ENCODE peak calls at places on chromosomes 5 and 9, in six cellular contexts. Q is tibial artery; K is hepatocyte; M is CD4-positive, CD25-positive, alpha-beta regulatory T cell; E is GM23248; L is A549. O is an unnamed sample. For H3K4me1, the result is how much of the 10 kb centered on the place peaks cover.

GRCh38 chr9:134347996-134348395 is 21.7 kb downstream of the RXRA start:
- DNase-seq in Q (no peak), K (no peak), M (no peak), E (no peak), L (no peak), O (no peak)

GRCh38 chr9:98810106-98810840 is 2.8 kb downstream of the GALNT12 start:
- DNase-seq in Q (no peak), K (no peak), M (no peak), E (peak), L (no peak), O (no peak)

GRCh38 chr9:93809204-93809940 is 145.8 kb downstream of the BARX1 start:
- DNase-seq in Q (no peak), K (no peak), M (no peak), E (no peak), L (no peak), O (no peak)

GRCh38 chr9:119252671-119253299 is 116.5 kb downstream of the BRINP1 start:
- DNase-seq in Q (no peak), K (peak), M (no peak), E (no peak), L (no peak), O (no peak)

GRCh38 chr9:98364042-98364441 is 108.6 kb upstream of the TBC1D2 start:
- DNase-seq in Q (no peak), K (no peak), M (no peak), E (no peak), L (no peak), O (no peak)

GRCh38 chr9:37034320-37034937 is 361 bp upstream of the PAX5 start:
- DNase-seq in Q (no peak), K (peak), M (peak), E (peak), L (no peak), O (no peak)

GRCh38 chr9:128494108-128494742 is 10.3 kb upstream of the GLE1 start:
- DNase-seq in Q (peak), K (no peak), M (no peak), E (no peak), L (no peak), O (no peak)

GRCh38 chr9:79054500-79054899 is 517.3 kb upstream of the TLE4 start:
- DNase-seq in Q (no peak), K (no peak), M (no peak), E (no peak), L (no peak), O (no peak)

GRCh38 chr5:25544652-25545249 is 900.0 kb upstream of the CDH10 start:
- DNase-seq in Q (no peak), K (peak), M (peak), E (peak), L (peak), O (peak)

GRCh38 chr9:78898239-78898638 is 601.3 kb downstream of the PSAT1 start:
- DNase-seq in Q (no peak), K (no peak), M (no peak), E (peak), L (no peak), O (no peak)

GRCh38 chr5:87434461-87434860 is 21.7 kb upstream of the CCNH start:
- DNase-seq in Q (no peak), K (no peak), M (no peak), E (no peak), L (no peak), O (no peak)

GRCh38 chr5:168513861-168514428 is 15.2 kb upstream of the FBLL1 start:
- DNase-seq in Q (no peak), K (no peak), M (no peak), E (peak), L (no peak), O (no peak)

GRCh38 chr5:68290260-68290674 is 74.7 kb downstream of the PIK3R1 start:
- DNase-seq in Q (no peak), K (peak), M (no peak), E (peak), L (no peak), O (no peak)

GRCh38 chr5:140725799-140726471 is 25.7 kb downstream of the ZMAT2 start:
- DNase-seq in Q (peak), K (peak), M (peak), E (peak), L (peak), O (peak)

GRCh38 chr5:173916233-173916632 is 28.1 kb downstream of the CPEB4 start:
- DNase-seq in Q (no peak), K (no peak), M (no peak), E (no peak), L (no peak), O (no peak)
- H3K4me1 ChIP-seq in Q (under half), K (under half), M (under half), E (under half), L (under half), O (under half)

GRCh38 chr5:23893561-23893960 is 386.2 kb downstream of the PRDM9 start:
- DNase-seq in Q (no peak), K (no peak), M (no peak), E (no peak), L (no peak), O (no peak)
- H3K4me1 ChIP-seq in Q (under half), K (under half), M (under half), E (under half), L (under half), O (under half)

DNA sequence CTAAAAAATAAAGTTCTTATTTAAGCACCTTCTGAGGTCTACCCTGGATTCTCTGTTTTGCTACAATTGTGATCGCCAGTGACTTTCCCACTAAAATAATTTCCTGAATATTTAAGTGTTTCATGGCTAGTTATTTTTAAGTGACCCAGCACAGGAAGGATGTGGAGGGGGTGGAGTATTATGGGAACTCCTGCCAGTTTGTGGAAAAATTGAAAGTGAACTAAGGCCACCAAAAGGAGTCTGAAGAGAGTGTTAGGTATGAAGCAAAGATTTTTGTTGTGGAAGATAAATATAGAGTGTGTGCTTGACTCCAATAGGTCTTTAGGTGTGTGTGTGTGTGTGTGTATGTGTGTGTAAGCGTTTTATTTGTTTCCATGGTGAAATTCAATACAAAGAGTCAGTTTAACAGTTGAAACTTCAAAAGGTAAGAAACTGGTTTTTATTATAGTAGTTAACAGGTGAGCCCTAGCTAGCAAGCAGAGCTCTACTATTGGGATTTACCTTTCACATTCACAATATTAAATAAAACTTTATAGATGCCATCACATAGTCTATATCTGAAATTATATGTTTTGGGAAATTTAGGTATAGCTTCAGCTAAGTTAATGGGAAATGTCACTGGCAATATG is 25.6 kb downstream of the RASGRF2 start:
- DNase-seq in Q (no peak), K (no peak), M (no peak), E (no peak), L (no peak), O (no peak)
- H3K4me1 ChIP-seq in Q (under half), K (under half), M (under half), E (under half), L (under half), O (under half)

GRCh38 chr5:6723122-6723885 is 10.1 kb downstream of the TENT4A start:
- DNase-seq in Q (no peak), K (no peak), M (no peak), E (no peak), L (no peak), O (no peak)
- H3K4me1 ChIP-seq in Q (half or more), K (under half), M (half or more), E (under half), L (under half), O (under half)

GRCh38 chr5:76492819-76493189 is 89.7 kb downstream of the IQGAP2 start:
- DNase-seq in Q (no peak), K (no peak), M (no peak), E (no peak), L (no peak), O (no peak)

GRCh38 chr5:76493190-76493837 is 90.2 kb downstream of the IQGAP2 start:
- DNase-seq in Q (no peak), K (no peak), M (no peak), E (no peak), L (no peak), O (no peak)

GRCh38 chr5:76498328-76498727 is 95.2 kb downstream of the IQGAP2 start:
- DNase-seq in Q (no peak), K (no peak), M (no peak), E (no peak), L (no peak), O (no peak)

GRCh38 chr5:76494201-76494600 is 91.1 kb downstream of the IQGAP2 start:
- DNase-seq in Q (no peak), K (no peak), M (no peak), E (no peak), L (no peak), O (no peak)

DNA sequence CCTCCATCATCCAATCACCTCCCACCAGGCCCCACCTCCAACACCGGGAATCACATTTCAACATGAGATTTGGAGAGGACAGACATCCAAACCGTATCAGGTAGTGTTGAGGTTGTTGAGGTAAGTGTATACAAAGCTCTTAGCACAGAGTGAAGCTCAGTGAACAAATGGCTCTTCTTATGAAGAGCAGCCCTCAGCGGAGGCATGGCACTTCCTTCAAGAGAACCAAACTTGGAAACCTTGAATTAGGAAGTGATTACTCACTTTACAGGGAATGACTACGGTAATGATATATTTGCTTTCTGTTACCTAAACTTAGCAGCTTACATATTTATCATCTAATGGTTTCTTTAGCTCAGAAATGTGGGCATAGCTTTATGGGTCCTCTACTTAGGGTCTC is 92.8 kb downstream of the IQGAP2 start:
- DNase-seq in Q (no peak), K (no peak), M (no peak), E (no peak), L (no peak), O (no peak)
- H3K4me1 ChIP-seq in Q (under half), K (under half), M (under half), E (under half), L (under half), O (under half)

DNA sequence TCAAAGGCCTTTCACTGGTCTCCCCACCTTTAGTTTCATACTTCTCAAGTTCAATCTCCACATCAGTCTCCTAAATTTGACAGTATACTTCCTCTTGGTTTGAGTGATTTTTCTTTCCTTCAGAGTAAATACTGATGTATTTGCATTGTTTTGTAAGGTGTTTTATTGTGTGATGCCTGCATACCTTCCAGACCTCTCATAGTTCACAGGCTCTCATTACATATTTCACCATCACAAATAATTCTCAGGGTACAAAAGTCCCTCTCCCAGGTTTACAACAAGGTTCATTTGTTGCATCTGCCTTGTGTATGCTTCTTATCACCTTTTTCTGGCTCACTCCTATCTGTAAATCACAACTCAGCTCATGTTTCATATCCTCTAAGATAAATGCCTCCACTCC is 22.2 kb upstream of the TUSC1 start:
- DNase-seq in Q (no peak), K (peak), M (no peak), E (no peak), L (no peak), O (no peak)
- H3K4me1 ChIP-seq in Q (under half), K (under half), M (under half), E (under half), L (under half), O (under half)

DNA sequence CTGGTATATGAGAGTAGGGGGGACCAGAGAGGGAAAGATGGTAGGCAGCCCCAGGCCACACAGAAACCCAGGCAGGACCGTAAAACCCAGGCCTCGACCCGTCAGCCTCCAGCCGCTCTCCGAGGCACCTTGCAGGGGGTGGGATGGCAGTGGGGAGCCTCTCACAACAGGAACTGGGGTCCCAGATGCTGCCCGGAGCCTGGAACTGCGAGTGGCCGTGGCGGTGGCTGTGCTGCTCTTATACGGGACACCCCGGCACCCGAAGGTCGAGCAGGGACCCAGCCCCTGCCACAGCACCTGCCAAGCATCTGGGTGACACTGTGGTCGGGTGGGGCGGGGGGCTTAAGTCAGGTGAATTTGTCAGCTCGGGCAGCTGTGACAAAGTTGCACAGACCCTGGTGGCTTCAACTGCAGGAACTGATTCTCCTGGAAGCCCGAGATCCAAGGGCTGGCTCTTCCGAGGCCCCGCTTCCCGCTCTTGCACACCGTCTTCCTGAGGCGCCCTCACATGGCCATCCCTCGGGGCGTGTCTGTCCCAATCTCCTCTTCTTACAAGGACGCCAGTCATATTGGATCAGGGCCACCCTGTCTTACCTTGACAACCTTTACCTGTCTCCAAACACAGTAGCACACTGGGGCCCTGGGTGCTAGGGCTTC is 47.6 kb upstream of the EGFL7 start:
- DNase-seq in Q (no peak), K (no peak), M (no peak), E (no peak), L (peak), O (no peak)
- H3K4me1 ChIP-seq in Q (under half), K (under half), M (under half), E (under half), L (under half), O (under half)

GRCh38 chr5:346229-346935 is 24.9 kb downstream of the AHRR start:
- DNase-seq in Q (no peak), K (no peak), M (peak), E (no peak), L (no peak), O (no peak)
- H3K4me1 ChIP-seq in Q (under half), K (under half), M (under half), E (under half), L (under half), O (under half)

GRCh38 chr5:149546974-149547373 is 4.3 kb downstream of the CSNK1A1 start:
- DNase-seq in Q (no peak), K (peak), M (no peak), E (peak), L (no peak), O (no peak)
- H3K4me1 ChIP-seq in Q (half or more), K (under half), M (half or more), E (under half), L (under half), O (under half)

GRCh38 chr9:136095495-136096058 is 488 bp upstream of the NACC2 start:
- DNase-seq in Q (no peak), K (peak), M (no peak), E (peak), L (peak), O (no peak)
- H3K4me1 ChIP-seq in Q (under half), K (under half), M (under half), E (under half), L (under half), O (under half)